ENCODE peak calls at places on chromosomes 3 and 15, in nine cellular contexts. One of them, this sample, is unnamed.

GRCh38 chr3:123180791-123181190 is 21.0 kb upstream of the SEC22A start:
- DNase-seq in fibroblast of lung: no peak
- DNase-seq in naive thymus-derived CD4-positive, alpha-beta T cell: no peak
- DNase-seq in GDM1: no peak
- DNase-seq in WTC11: no peak
- DNase-seq in occipital lobe: no peak
- DNase-seq in activated effector memory CD4-positive, alpha-beta T cell treated with anti-CD3 and anti-CD28 coated beads, Interleukin-2, amount 50 U/mL, for 16 hours: no peak
- DNase-seq in T follicular helper cell: no peak
- DNase-seq in A549: no peak
- DNase-seq in this sample: no peak

GRCh38 chr3:49899815-49900214 is 3.9 kb downstream of the MST1R start:
- DNase-seq in GDM1: peak; percentile 19
- DNase-seq in occipital lobe: no peak
- DNase-seq in activated effector memory CD4-positive, alpha-beta T cell treated with anti-CD3 and anti-CD28 coated beads, Interleukin-2, amount 50 U/mL, for 16 hours: no peak
- DNase-seq in A549: no peak
- DNase-seq in WTC11: peak; percentile 61
- DNase-seq in fibroblast of lung: peak; percentile 5
- DNase-seq in T follicular helper cell: no peak
- DNase-seq in naive thymus-derived CD4-positive, alpha-beta T cell: no peak
- DNase-seq in this sample: peak; percentile 52

GRCh38 chr3:30952786-30953185 is 58.3 kb upstream of the GADL1 start:
- DNase-seq in A549: no peak
- DNase-seq in activated effector memory CD4-positive, alpha-beta T cell treated with anti-CD3 and anti-CD28 coated beads, Interleukin-2, amount 50 U/mL, for 16 hours: no peak
- DNase-seq in GDM1: no peak
- DNase-seq in T follicular helper cell: no peak
- DNase-seq in fibroblast of lung: no peak
- DNase-seq in WTC11: no peak
- DNase-seq in naive thymus-derived CD4-positive, alpha-beta T cell: no peak
- DNase-seq in occipital lobe: no peak
- DNase-seq in this sample: no peak

GRCh38 chr3:13537926-13538325 is 11.0 kb upstream of the FBLN2 start:
- DNase-seq in A549: peak; percentile 72
- DNase-seq in WTC11: no peak
- DNase-seq in activated effector memory CD4-positive, alpha-beta T cell treated with anti-CD3 and anti-CD28 coated beads, Interleukin-2, amount 50 U/mL, for 16 hours: no peak
- DNase-seq in naive thymus-derived CD4-positive, alpha-beta T cell: no peak
- DNase-seq in occipital lobe: no peak
- DNase-seq in GDM1: no peak
- DNase-seq in T follicular helper cell: no peak
- DNase-seq in fibroblast of lung: peak; percentile 94
- DNase-seq in this sample: no peak

GRCh38 chr3:126964261-126964660 is 18.7 kb upstream of the PLXNA1 start:
- DNase-seq in naive thymus-derived CD4-positive, alpha-beta T cell: no peak
- DNase-seq in A549: no peak
- DNase-seq in WTC11: no peak
- DNase-seq in activated effector memory CD4-positive, alpha-beta T cell treated with anti-CD3 and anti-CD28 coated beads, Interleukin-2, amount 50 U/mL, for 16 hours: no peak
- DNase-seq in occipital lobe: no peak
- DNase-seq in GDM1: no peak
- DNase-seq in T follicular helper cell: no peak
- DNase-seq in fibroblast of lung: no peak
- DNase-seq in this sample: no peak

GRCh38 chr15:96359772-96360498 is 29.4 kb downstream of the NR2F2 start:
- DNase-seq in A549: no peak
- DNase-seq in activated effector memory CD4-positive, alpha-beta T cell treated with anti-CD3 and anti-CD28 coated beads, Interleukin-2, amount 50 U/mL, for 16 hours: no peak
- DNase-seq in WTC11: no peak
- DNase-seq in occipital lobe: no peak
- DNase-seq in naive thymus-derived CD4-positive, alpha-beta T cell: no peak
- DNase-seq in GDM1: no peak
- DNase-seq in fibroblast of lung: peak; percentile 53
- DNase-seq in T follicular helper cell: no peak
- DNase-seq in this sample: no peak

GRCh38 chr15:22240951-22241350 is 160.6 kb downstream of the OR4M2 start:
- DNase-seq in A549: no peak
- DNase-seq in fibroblast of lung: no peak
- DNase-seq in naive thymus-derived CD4-positive, alpha-beta T cell: no peak
- DNase-seq in occipital lobe: no peak
- DNase-seq in T follicular helper cell: no peak
- DNase-seq in activated effector memory CD4-positive, alpha-beta T cell treated with anti-CD3 and anti-CD28 coated beads, Interleukin-2, amount 50 U/mL, for 16 hours: peak; percentile 62
- DNase-seq in GDM1: no peak
- DNase-seq in WTC11: no peak
- DNase-seq in this sample: no peak

GRCh38 chr3:188686319-188686718 is 485.5 kb upstream of the TPRG1 start:
- DNase-seq in naive thymus-derived CD4-positive, alpha-beta T cell: no peak
- DNase-seq in WTC11: no peak
- DNase-seq in occipital lobe: no peak
- DNase-seq in activated effector memory CD4-positive, alpha-beta T cell treated with anti-CD3 and anti-CD28 coated beads, Interleukin-2, amount 50 U/mL, for 16 hours: no peak
- DNase-seq in T follicular helper cell: no peak
- DNase-seq in A549: no peak
- DNase-seq in fibroblast of lung: no peak
- DNase-seq in GDM1: no peak
- DNase-seq in this sample: no peak

GRCh38 chr3:31770822-31771326 is 210.2 kb downstream of the OSBPL10 start:
- DNase-seq in A549: no peak
- DNase-seq in WTC11: no peak
- DNase-seq in naive thymus-derived CD4-positive, alpha-beta T cell: no peak
- DNase-seq in activated effector memory CD4-positive, alpha-beta T cell treated with anti-CD3 and anti-CD28 coated beads, Interleukin-2, amount 50 U/mL, for 16 hours: no peak
- DNase-seq in GDM1: no peak
- DNase-seq in occipital lobe: no peak
- DNase-seq in fibroblast of lung: peak; percentile 17
- DNase-seq in T follicular helper cell: no peak
- DNase-seq in this sample: no peak

GRCh38 chr3:79056498-79056897 is 711.3 kb downstream of the ROBO1 start:
- DNase-seq in fibroblast of lung: no peak
- DNase-seq in occipital lobe: no peak
- DNase-seq in A549: no peak
- DNase-seq in T follicular helper cell: no peak
- DNase-seq in naive thymus-derived CD4-positive, alpha-beta T cell: no peak
- DNase-seq in activated effector memory CD4-positive, alpha-beta T cell treated with anti-CD3 and anti-CD28 coated beads, Interleukin-2, amount 50 U/mL, for 16 hours: no peak
- DNase-seq in WTC11: no peak
- DNase-seq in GDM1: no peak
- DNase-seq in this sample: no peak

GRCh38 chr3:55412580-55412979 is 74.5 kb downstream of the WNT5A start:
- DNase-seq in A549: no peak
- DNase-seq in WTC11: no peak
- DNase-seq in fibroblast of lung: no peak
- DNase-seq in naive thymus-derived CD4-positive, alpha-beta T cell: no peak
- DNase-seq in GDM1: no peak
- DNase-seq in T follicular helper cell: no peak
- DNase-seq in occipital lobe: no peak
- DNase-seq in activated effector memory CD4-positive, alpha-beta T cell treated with anti-CD3 and anti-CD28 coated beads, Interleukin-2, amount 50 U/mL, for 16 hours: no peak
- DNase-seq in this sample: no peak

GRCh38 chr3:18716821-18717220 is 291.7 kb upstream of the SATB1 start:
- DNase-seq in fibroblast of lung: no peak
- DNase-seq in WTC11: no peak
- DNase-seq in A549: no peak
- DNase-seq in GDM1: no peak
- DNase-seq in T follicular helper cell: no peak
- DNase-seq in occipital lobe: no peak
- DNase-seq in activated effector memory CD4-positive, alpha-beta T cell treated with anti-CD3 and anti-CD28 coated beads, Interleukin-2, amount 50 U/mL, for 16 hours: no peak
- DNase-seq in naive thymus-derived CD4-positive, alpha-beta T cell: no peak
- DNase-seq in this sample: no peak